ENCODE peak calls at places on chromosome 5, in four cellular contexts. H, J, M and I are unnamed samples.

GRCh38 chr5:37717613-37718431 is 122.0 kb downstream of the GDNF start:
- DNase-seq in H (peak; percentile 87), J (peak; percentile 93), M (no peak), I (no peak)

GRCh38 chr5:76062502-76062901 is 20.7 kb upstream of the SV2C start:
- DNase-seq in H (peak; percentile 29), J (no peak), M (no peak), I (no peak)

GRCh38 chr5:142080248-142080647 is 28.3 kb upstream of the NDFIP1 start:
- DNase-seq in H (no peak), J (no peak), M (no peak), I (no peak)

GRCh38 chr5:136202800-136203199 is 9.8 kb upstream of the SMIM32 start:
- DNase-seq in H (no peak), J (no peak), M (no peak), I (no peak)

GRCh38 chr5:76016258-76016657 is 66.9 kb upstream of the SV2C start:
- DNase-seq in H (no peak), J (peak; percentile 4), M (no peak), I (no peak)

GRCh38 chr5:126178521-126178920 is 244.7 kb upstream of the GRAMD2B start:
- DNase-seq in H (peak; percentile 31), J (no peak), M (no peak), I (no peak)

GRCh38 chr5:81067406-81067805 is 107.2 kb downstream of the RASGRF2 start:
- DNase-seq in H (no peak), J (no peak), M (no peak), I (no peak)

GRCh38 chr5:56569576-56569975 is 245.8 kb upstream of the MAP3K1 start:
- DNase-seq in H (no peak), J (peak; percentile 15), M (no peak), I (no peak)

GRCh38 chr5:158718738-158719505 is 380.8 kb downstream of the EBF1 start:
- DNase-seq in H (no peak), J (no peak), M (no peak), I (no peak)

GRCh38 chr5:136040746-136041415 is 12.1 kb downstream of the TGFBI start:
- DNase-seq in H (peak; percentile 67), J (no peak), M (peak; percentile 26), I (no peak)

GRCh38 chr5:159189310-159189709 is 20.0 kb downstream of the RNF145 start:
- DNase-seq in H (no peak), J (no peak), M (no peak), I (no peak)

GRCh38 chr5:5971227-5971626 is 407.1 kb downstream of the MED10 start:
- DNase-seq in H (no peak), J (no peak), M (no peak), I (no peak)

GRCh38 chr5:92951746-92952145 is 629.3 kb downstream of the NR2F1-AS1 start:
- DNase-seq in H (no peak), J (no peak), M (no peak), I (no peak)

GRCh38 chr5:65359569-65359968 is 122.2 kb downstream of the ADAMTS6 start:
- DNase-seq in H (no peak), J (no peak), M (no peak), I (no peak)

GRCh38 chr5:34684281-34684979 is 28.3 kb downstream of the RAI14 start:
- DNase-seq in H (no peak), J (peak; percentile 80), M (no peak), I (no peak)

GRCh38 chr5:78690593-78690972 is 42.0 kb upstream of the LHFPL2 start:
- DNase-seq in H (no peak), J (no peak), M (no peak), I (no peak)

GRCh38 chr5:34804398-34804797 is 34.6 kb upstream of the TTC23L start:
- DNase-seq in H (no peak), J (no peak), M (no peak), I (no peak)

GRCh38 chr5:83485842-83486241 is 14.3 kb downstream of the VCAN start:
- DNase-seq in H (no peak), J (no peak), M (no peak), I (no peak)

GRCh38 chr5:23001120-23001519 is 148.0 kb upstream of the CDH12 start:
- DNase-seq in H (no peak), J (no peak), M (no peak), I (no peak)

GRCh38 chr5:131394128-131394527 is 130.3 kb downstream of the CDC42SE2 start:
- DNase-seq in H (no peak), J (no peak), M (no peak), I (no peak)

GRCh38 chr5:5351288-5352089 is 71.0 kb upstream of the ICE1 start:
- DNase-seq in H (no peak), J (peak; percentile 53), M (no peak), I (no peak)

GRCh38 chr5:147036691-147037245 is 158.2 kb upstream of the PPP2R2B start:
- DNase-seq in H (no peak), J (no peak), M (no peak), I (no peak)

GRCh38 chr5:43105369-43106289 is 15.1 kb upstream of the ZNF131 start:
- DNase-seq in H (peak; percentile 90), J (peak; percentile 97), M (peak; percentile 93), I (peak; percentile 93)

GRCh38 chr5:43120720-43121564 is at the start of gene ZNF131:
- DNase-seq in H (peak; percentile 97), J (peak; percentile 98), M (peak; percentile 98), I (peak; percentile 94)

GRCh38 chr5:32168460-32169033 is 5.6 kb downstream of the GOLPH3 start:
- DNase-seq in H (no peak), J (no peak), M (no peak), I (no peak)

GRCh38 chr5:71651554-71651953 is 64.4 kb downstream of the MCCC2 start:
- DNase-seq in H (no peak), J (no peak), M (no peak), I (no peak)

GRCh38 chr5:86838078-86838477 is 220.3 kb downstream of the COX7C start:
- DNase-seq in H (no peak), J (no peak), M (no peak), I (no peak)

GRCh38 chr5:167451091-167451490 is 840.4 kb upstream of the WWC1 start:
- DNase-seq in H (no peak), J (peak; percentile 54), M (no peak), I (no peak)

GRCh38 chr5:144017631-144018030 is 152.8 kb downstream of the YIPF5 start:
- DNase-seq in H (no peak), J (no peak), M (no peak), I (no peak)

GRCh38 chr5:141508440-141508807 is 19.5 kb downstream of the PCDHGC5 start:
- DNase-seq in H (no peak), J (no peak), M (peak; percentile 50), I (no peak)

GRCh38 chr5:61805101-61805500 is 473.0 kb downstream of the ZSWIM6 start:
- DNase-seq in H (no peak), J (peak; percentile 21), M (no peak), I (no peak)

GRCh38 chr5:76556511-76557221 is 66.5 kb downstream of the F2RL2 start:
- DNase-seq in H (no peak), J (no peak), M (peak; percentile 53), I (no peak)

GRCh38 chr5:127254729-127255284 is 35.8 kb upstream of the MEGF10 start:
- DNase-seq in H (no peak), J (peak; percentile 3), M (no peak), I (no peak)

GRCh38 chr5:128532776-128533175 is 5.3 kb downstream of the FBN2 start:
- DNase-seq in H (no peak), J (no peak), M (no peak), I (no peak)
- H3K4me3 ChIP-seq in H (no peak overlapping the region), J (no peak overlapping the region), M (no peak overlapping the region), I (no peak overlapping the region)

GRCh38 chr5:148730272-148730954 is 76.1 kb upstream of the HTR4 start:
- DNase-seq in H (no peak), J (no peak), M (no peak), I (no peak)

GRCh38 chr5:148732692-148733091 is 78.4 kb upstream of the HTR4 start:
- DNase-seq in H (no peak), J (no peak), M (no peak), I (no peak)

GRCh38 chr5:148733601-148734438 is 79.5 kb upstream of the HTR4 start:
- DNase-seq in H (peak; percentile 88), J (peak; percentile 75), M (peak; percentile 84), I (peak; percentile 75)

GRCh38 chr5:148729182-148729581 is 74.9 kb upstream of the HTR4 start:
- DNase-seq in H (no peak), J (no peak), M (no peak), I (no peak)

GRCh38 chr5:148730955-148731898 is 76.9 kb upstream of the HTR4 start:
- DNase-seq in H (peak; percentile 85), J (peak; percentile 88), M (peak; percentile 88), I (peak; percentile 83)
- H3K4me3 ChIP-seq in H (no peak overlapping the region), J (no peak overlapping the region), M (peak overlapping the region; percentile 28), I (peak overlapping the region; percentile 3)

GRCh38 chr5:72955768-72956323 is at the start of gene FCHO2:
- DNase-seq in H (peak; percentile 99), J (peak; percentile 96), M (peak; percentile 95), I (peak; percentile 99)

GRCh38 chr5:72954389-72954788 is 1.5 kb upstream of the FCHO2 start:
- DNase-seq in H (no peak), J (no peak), M (no peak), I (no peak)

GRCh38 chr5:72957337-72957736 is 1.5 kb downstream of the FCHO2 start:
- DNase-seq in H (no peak), J (no peak), M (no peak), I (no peak)

GRCh38 chr5:72956324-72957140 is 691 bp downstream of the FCHO2 start:
- DNase-seq in H (peak; percentile 64), J (peak; percentile 36), M (peak; percentile 56), I (no peak)

DNA sequence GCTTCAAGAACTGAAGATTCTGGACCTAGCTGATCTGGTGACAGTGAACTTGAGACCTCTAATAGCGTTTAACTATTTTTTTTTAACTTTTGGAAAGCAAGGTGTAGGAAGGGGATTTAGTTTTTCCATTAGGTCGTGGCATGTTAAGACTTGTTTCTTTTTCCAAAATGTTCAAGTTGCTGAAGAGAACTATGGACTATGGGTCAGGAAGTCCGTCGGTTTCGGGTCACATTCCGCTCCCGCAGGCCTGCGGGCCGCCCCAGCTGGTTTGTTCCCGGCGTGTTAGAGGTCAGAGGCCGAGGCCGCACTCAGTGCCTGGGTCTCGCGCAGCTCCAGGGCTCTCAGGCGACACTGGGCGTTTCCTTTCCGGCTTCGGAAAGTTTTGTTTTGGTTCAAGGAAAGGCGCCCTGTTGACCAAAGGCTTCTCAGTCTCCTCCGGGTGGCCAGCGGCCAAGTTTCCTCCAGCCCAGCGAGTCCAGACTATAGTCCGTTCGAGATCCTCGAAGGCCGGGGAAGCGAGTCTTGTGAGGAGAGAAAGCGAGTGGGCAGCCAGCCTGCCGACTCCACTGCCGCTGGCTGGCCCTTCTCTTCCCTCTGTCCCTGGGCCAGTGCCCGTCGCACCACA is 586 bp upstream of the FCHO2 start:
- DNase-seq in H (peak; percentile 83), J (no peak), M (no peak), I (no peak)
- H3K4me3 ChIP-seq in H (peak overlapping the region; percentile 90), J (peak overlapping the region; percentile 72), M (peak overlapping the region; percentile 77), I (peak overlapping the region; percentile 83)

GRCh38 chr5:139652788-139653241 is 4.7 kb downstream of the CXXC5 start:
- DNase-seq in H (no peak), J (no peak), M (peak; percentile 49), I (no peak)
- H3K4me3 ChIP-seq in H (no peak overlapping the region), J (peak overlapping the region; percentile 90), M (peak overlapping the region; percentile 94), I (peak overlapping the region; percentile 10)